ENCODE peak calls at places on chromosomes 1 and 21, in six cellular contexts. R is right cardiac atrium; G is stimulated activated CD4-positive, alpha-beta T cell treated with anti-CD3 and anti-CD28 coated beads, Interleukin-1b, Interleukin-23, amount 100 ng/mL, for 4 hours; H is activated T-helper 2 cell treated with anti-CD3 and anti-CD28 coated beads, Interferon-gamma antibody, Interleukin-2, Interleukin-4, amounts not matched to agents 10 μg/mL and 5 μg/mL and 100 μg/mL, durations not matched to agents 14 hours and 24 hours and 36 hours; Z is amniotic stem cell; Q is memory B cell. W is an unnamed sample.

GRCh38 chr1:151702936-151703335 is 13.7 kb downstream of the CELF3 start:
- DNase-seq in G (no peak), H (no peak), Z (no peak), R (no peak), Q (no peak), W (no peak)

GRCh38 chr1:1418464-1419362 is 2.4 kb downstream of the ANKRD65 start:
- DNase-seq in G (no peak), Z (no peak), R (peak), H (no peak), Q (no peak), W (no peak)

GRCh38 chr21:44485254-44485793 is 30.0 kb downstream of the LRRC3 start:
- DNase-seq in Z (no peak), R (peak), Q (no peak), G (peak), H (no peak), W (no peak)

GRCh38 chr1:93437976-93438605 is 9.8 kb upstream of the FNBP1L start:
- DNase-seq in G (no peak), Z (no peak), Q (peak), H (no peak), R (no peak), W (no peak)

GRCh38 chr1:58883037-58883887 is 99.4 kb upstream of the JUN start:
- DNase-seq in Q (no peak), R (peak), Z (peak), H (no peak), G (no peak), W (no peak)

GRCh38 chr1:67441183-67441582 is 11.0 kb upstream of the SERBP1 start:
- DNase-seq in Q (no peak), G (no peak), Z (no peak), H (no peak), R (no peak), W (no peak)

GRCh38 chr21:28269173-28269572 is 723.5 kb downstream of the LTN1 start:
- DNase-seq in H (no peak), Q (no peak), R (no peak), Z (no peak), G (no peak), W (no peak)

GRCh38 chr21:45818904-45819285 is 162.7 kb upstream of the COL6A1 start:
- DNase-seq in H (peak), Z (no peak), R (no peak), G (peak), Q (no peak), W (peak)

GRCh38 chr21:24436236-24436635 is 1171.0 kb downstream of the MRPL39 start:
- DNase-seq in Q (no peak), H (no peak), Z (no peak), G (no peak), R (no peak), W (no peak)

GRCh38 chr21:46667191-46667734 is 31.8 kb downstream of the PRMT2 start:
- DNase-seq in Z (no peak), Q (no peak), G (peak), R (no peak), H (no peak), W (no peak)

GRCh38 chr1:13702425-13703127 is 2.6 kb downstream of the PRDM2 start:
- DNase-seq in Q (peak), G (peak), H (peak), R (no peak), Z (no peak), W (peak)

GRCh38 chr1:177975588-177976495 is 6.0 kb upstream of the SEC16B start:
- DNase-seq in H (no peak), Q (no peak), Z (peak), G (no peak), R (no peak), W (no peak)

GRCh38 chr1:87404306-87404705 is 75.6 kb downstream of the LMO4 start:
- DNase-seq in G (no peak), R (no peak), H (peak), Q (no peak), Z (no peak), W (peak)

W was measured in T-helper 2 cell treated with Interferon-gamma antibody and Interleukin-4, amounts not matched to agents 5 μg/mL and 100 μg/mL, for 36 hours.